ENCODE peak calls at places on chromosomes 5 and 9, in eight cellular contexts. Q is GM13977; X is CD8-positive, alpha-beta T cell; J is CD4-positive, alpha-beta T cell; E is neural crest cell; U is vagina; K is left lung; R is left ventricle myocardium inferior. F is an unnamed sample.

GRCh38 chr5:146291421-146292074 is 47.1 kb upstream of the POU4F3 start:
- DNase-seq in R (no peak), U (no peak), K (no peak), Q (peak; percentile 51), J (no peak), X (no peak), E (peak; percentile 11), F (no peak)

GRCh38 chr9:122518226-122518625 is 715 bp upstream of the OR1J4 start:
- DNase-seq in R (no peak), J (no peak), K (no peak), X (no peak), Q (no peak), E (no peak), U (no peak), F (no peak)

GRCh38 chr5:128144491-128144890 is 60.9 kb downstream of the SLC12A2 start:
- DNase-seq in K (no peak), E (no peak), R (no peak), X (no peak), J (no peak), Q (no peak), U (no peak), F (no peak)

GRCh38 chr5:1656271-1656975 is 132.7 kb upstream of the LPCAT1 start:
- DNase-seq in R (peak; percentile 8), E (no peak), K (no peak), J (no peak), U (no peak), Q (no peak), X (no peak), F (no peak)

GRCh38 chr9:81653240-81653639 is 36.1 kb downstream of the TLE1 start:
- DNase-seq in R (no peak), Q (no peak), K (no peak), E (no peak), X (no peak), U (no peak), J (no peak), F (no peak)

GRCh38 chr5:176652136-176652535 is 4.9 kb downstream of the TSPAN17 start:
- DNase-seq in Q (no peak), K (no peak), U (no peak), J (no peak), R (no peak), X (no peak), E (no peak), F (no peak)

GRCh38 chr9:21228122-21228521 is at the start of gene IFNA17:
- DNase-seq in K (no peak), Q (no peak), U (no peak), R (no peak), X (no peak), E (no peak), J (no peak), F (no peak)

GRCh38 chr9:130073373-130073772 is 19.7 kb downstream of the GPR107 start:
- DNase-seq in R (no peak), U (no peak), E (no peak), K (no peak), Q (no peak), J (no peak), X (no peak), F (no peak)

GRCh38 chr9:5582835-5583195 is 46.1 kb upstream of the RIC1 start:
- DNase-seq in E (no peak), X (peak; percentile 13), J (peak; percentile 51), U (no peak), Q (peak; percentile 28), K (no peak), R (peak; percentile 22), F (peak; percentile 61)

GRCh38 chr9:4297151-4297794 is 2.6 kb downstream of the GLIS3 start:
- DNase-seq in Q (peak; percentile 63), X (peak; percentile 31), E (peak; percentile 31), R (peak; percentile 65), J (peak; percentile 29), K (peak; percentile 83), U (no peak), F (peak; percentile 87)

GRCh38 chr5:14859980-14860379 is 11.6 kb downstream of the ANKH start:
- DNase-seq in K (no peak), R (no peak), X (no peak), E (no peak), U (no peak), J (no peak), Q (no peak), F (no peak)

GRCh38 chr5:176883700-176884570 is 15.2 kb downstream of the HK3 start:
- DNase-seq in X (no peak), J (no peak), U (no peak), K (no peak), E (no peak), R (no peak), Q (no peak), F (no peak)

GRCh38 chr5:56561-57290 is 35.2 kb upstream of the PLEKHG4B start:
- DNase-seq in U (no peak), K (no peak), X (no peak), Q (peak; percentile 25), R (no peak), E (no peak), J (no peak), F (no peak)

GRCh38 chr9:122195875-122196274 is 32.9 kb downstream of the LHX6 start:
- DNase-seq in R (no peak), E (no peak), X (no peak), K (no peak), U (no peak), Q (no peak), J (no peak), F (no peak)

GRCh38 chr5:175842947-175843793 is 28.2 kb upstream of the CPLX2 start:
- DNase-seq in R (no peak), Q (no peak), U (no peak), E (no peak), K (no peak), J (no peak), X (no peak), F (no peak)

GRCh38 chr9:115673599-115673998 is 480.0 kb upstream of the PAPPA start:
- DNase-seq in Q (no peak), K (no peak), J (no peak), X (no peak), U (no peak), R (no peak), E (no peak), F (no peak)

GRCh38 chr9:2359821-2360220 is 261.8 kb upstream of the VLDLR start:
- DNase-seq in X (no peak), E (no peak), K (no peak), R (no peak), Q (no peak), U (no peak), J (no peak), F (no peak)

GRCh38 chr9:17757816-17758215 is 178.9 kb downstream of the SH3GL2 start:
- DNase-seq in K (no peak), J (no peak), R (no peak), Q (no peak), X (no peak), U (no peak), E (no peak), F (no peak)

GRCh38 chr9:87138128-87139040 is 191.1 kb upstream of the GAS1 start:
- DNase-seq in K (no peak), R (no peak), J (no peak), Q (no peak), U (no peak), E (no peak), X (no peak), F (no peak)

GRCh38 chr5:77129386-77129785 is 42.3 kb upstream of the ZBED3 start:
- DNase-seq in R (no peak), E (peak; percentile 16), Q (no peak), U (no peak), K (no peak), J (peak; percentile 13), X (peak; percentile 15), F (no peak)

GRCh38 chr9:29691758-29692407 is 2118.6 kb upstream of the C9orf72 start:
- DNase-seq in J (no peak), X (no peak), R (no peak), U (no peak), E (peak; percentile 29), Q (peak; percentile 3), K (no peak), F (no peak)
- TF ChIP-seq CTCF in J (no peak), X (no peak), R (no peak), U (no peak), E (peak; percentile 60), Q (peak; percentile 42), K (no peak), F (no peak)

GRCh38 chr9:92807757-92808725 is 43.4 kb upstream of the BICD2 start:
- DNase-seq in K (no peak), X (peak; percentile 34), E (no peak), Q (peak; percentile 42), J (peak; percentile 12), R (no peak), U (no peak), F (no peak)

GRCh38 chr9:92804727-92805126 is 40.1 kb upstream of the BICD2 start:
- DNase-seq in E (no peak), Q (no peak), U (no peak), K (no peak), J (no peak), X (no peak), R (no peak), F (no peak)

GRCh38 chr9:92807031-92807756 is 42.6 kb upstream of the BICD2 start:
- DNase-seq in R (no peak), Q (no peak), U (no peak), X (no peak), K (no peak), E (no peak), J (no peak), F (no peak)

GRCh38 chr9:92808726-92809451 is 44.3 kb upstream of the BICD2 start:
- DNase-seq in Q (peak; percentile 73), E (peak; percentile 76), J (peak; percentile 19), K (peak; percentile 44), R (peak; percentile 55), U (no peak), X (peak; percentile 49), F (no peak)
- TF ChIP-seq CTCF in Q (peak; percentile 33), E (peak; percentile 53), J (no peak), K (no peak), R (peak; percentile 39), U (no peak), X (no peak), F (no peak)

GRCh38 chr5:54905942-54906537 is 79.4 kb downstream of the ESM1 start:
- DNase-seq in K (peak; percentile 51), J (peak; percentile 39), R (peak; percentile 46), X (peak; percentile 70), U (no peak), E (peak; percentile 70), Q (no peak), F (peak; percentile 73)
- TF ChIP-seq CTCF in K (peak; percentile 54), J (peak; percentile 84), R (peak; percentile 72), X (peak; percentile 77), U (peak; percentile 29), E (peak; percentile 83), Q (peak; percentile 63), F (peak; percentile 43)

GRCh38 chr9:136977223-136978072 is at the start of gene PTGDS:
- DNase-seq in R (peak; percentile 89), E (no peak), K (peak; percentile 58), Q (no peak), U (no peak), J (no peak), X (no peak), F (no peak)

GRCh38 chr9:136973618-136974617 is 3.4 kb upstream of the PTGDS start:
- DNase-seq in U (no peak), J (no peak), Q (no peak), R (no peak), E (no peak), K (no peak), X (no peak), F (no peak)

GRCh38 chr9:136978073-136978864 is 965 bp downstream of the PTGDS start:
- DNase-seq in E (peak; percentile 64), J (peak; percentile 76), R (peak; percentile 89), K (peak; percentile 68), X (peak; percentile 78), U (no peak), Q (peak; percentile 93), F (no peak)

GRCh38 chr9:136974834-136975535 is 2.3 kb upstream of the PTGDS start:
- DNase-seq in K (no peak), Q (no peak), U (no peak), E (no peak), X (no peak), R (peak; percentile 53), J (no peak), F (no peak)

GRCh38 chr9:136975624-136976023 is 1.7 kb upstream of the PTGDS start:
- DNase-seq in Q (no peak), U (no peak), E (no peak), R (peak; percentile 73), X (peak; percentile 46), J (no peak), K (no peak), F (no peak)
- TF ChIP-seq CTCF in Q (peak; percentile 38), U (no peak), E (peak; percentile 21), R (peak; percentile 56), X (peak; percentile 13), J (peak; percentile 8), K (no peak), F (peak; percentile 67)